ENCODE peak calls at places on chromosomes 3 and 15, in five cellular contexts. E is mammary epithelial cell, J is mucosa of descending colon, Z is vagina, G is brain microvascular endothelial cell. U is an unnamed sample.

GRCh38 chr3:107690522-107691138 is 167.9 kb downstream of the BBX start:
- DNase-seq in J (peak; percentile 52), Z (no peak), E (peak; percentile 31), G (peak; percentile 24), U (no peak)

GRCh38 chr3:136751259-136752045 is 726 bp downstream of the STAG1 start:
- DNase-seq in Z (no peak), E (peak; percentile 68), G (peak; percentile 70), J (peak; percentile 80), U (no peak)

GRCh38 chr3:131356006-131356405 is 25.6 kb upstream of the NUDT16 start:
- DNase-seq in J (no peak), E (peak; percentile 18), Z (no peak), G (no peak), U (no peak)

GRCh38 chr3:107753494-107753893 is 230.7 kb downstream of the BBX start:
- DNase-seq in Z (no peak), G (peak; percentile 51), J (peak; percentile 65), E (peak; percentile 39), U (no peak)

GRCh38 chr3:171480526-171480925 is 20.3 kb upstream of the TNIK start:
- DNase-seq in Z (no peak), J (no peak), E (no peak), G (no peak), U (no peak)

GRCh38 chr3:151560750-151561149 is 99.9 kb upstream of the IGSF10 start:
- DNase-seq in G (no peak), J (no peak), Z (no peak), E (no peak), U (no peak)

GRCh38 chr3:129622418-129622872 is 16.0 kb upstream of the PLXND1 start:
- DNase-seq in G (no peak), E (no peak), Z (no peak), J (no peak), U (no peak)

GRCh38 chr3:112776000-112776399 is 70.7 kb downstream of the CD200R1L start:
- DNase-seq in J (no peak), Z (no peak), E (peak; percentile 91), G (no peak), U (no peak)

GRCh38 chr3:48194446-48195071 is 6.3 kb upstream of the CDC25A start:
- DNase-seq in J (peak; percentile 79), G (peak; percentile 49), Z (no peak), E (peak; percentile 63), U (no peak)

GRCh38 chr3:16130066-16130465 is 44.4 kb upstream of the GALNT15 start:
- DNase-seq in E (no peak), Z (no peak), J (no peak), G (peak; percentile 85), U (no peak)

GRCh38 chr15:58918239-58918638 is 15.2 kb downstream of the SLTM start:
- DNase-seq in Z (no peak), J (no peak), E (no peak), G (no peak), U (no peak)

GRCh38 chr3:142087676-142088075 is 61.7 kb downstream of the TFDP2 start:
- DNase-seq in Z (no peak), G (peak; percentile 21), E (peak; percentile 62), J (no peak), U (no peak)

GRCh38 chr15:63243101-63243500 is 34.3 kb upstream of the APH1B start:
- DNase-seq in G (no peak), Z (no peak), E (no peak), J (peak; percentile 23), U (no peak)

GRCh38 chr3:20071182-20071581 is 30.9 kb downstream of the KAT2B start:
- DNase-seq in J (no peak), E (no peak), Z (no peak), G (no peak), U (no peak)

GRCh38 chr3:126340081-126340511 is 17.1 kb downstream of the KLF15 start:
- DNase-seq in Z (no peak), E (no peak), G (no peak), J (no peak), U (no peak)

GRCh38 chr15:82168296-82168695 is 94.2 kb downstream of the EFL1 start:
- DNase-seq in Z (no peak), J (no peak), G (no peak), E (no peak), U (no peak)

GRCh38 chr3:183378951-183379350 is 49.5 kb downstream of the MCF2L2 start:
- DNase-seq in J (no peak), E (no peak), Z (no peak), G (no peak), U (no peak)

GRCh38 chr15:87031545-87032230 is 952.0 kb downstream of the AGBL1 start:
- DNase-seq in Z (no peak), G (no peak), J (no peak), E (peak; percentile 55), U (no peak)

GRCh38 chr15:54772663-54773062 is 424.1 kb downstream of the RSL24D1 start:
- DNase-seq in Z (no peak), E (no peak), J (no peak), G (no peak), U (no peak)

GRCh38 chr3:162719684-162720341 is 1223.2 kb downstream of the OTOL1 start:
- DNase-seq in Z (no peak), E (peak; percentile 67), G (peak; percentile 87), J (no peak), U (peak; percentile 93)

GRCh38 chr15:31278056-31278445 is 48.6 kb upstream of the KLF13 start:
- DNase-seq in E (no peak), G (no peak), Z (peak; percentile 46), J (no peak), U (no peak)

GRCh38 chr3:26011276-26011675 is 221.4 kb downstream of the OXSM start:
- DNase-seq in J (no peak), E (no peak), Z (no peak), G (no peak), U (no peak)

GRCh38 chr3:46449755-46450552 is 14.8 kb downstream of the LTF start:
- DNase-seq in Z (no peak), J (peak; percentile 51), G (no peak), E (no peak), U (no peak)

GRCh38 chr3:51099794-51100542 is 285.1 kb upstream of the MANF start:
- DNase-seq in E (peak; percentile 46), J (peak; percentile 77), G (peak; percentile 54), Z (no peak), U (no peak)

GRCh38 chr3:66404903-66405700 is 95.7 kb downstream of the LRIG1 start:
- DNase-seq in E (no peak), G (no peak), Z (no peak), J (no peak), U (no peak)

GRCh38 chr3:197259096-197259495 is 39.3 kb downstream of the DLG1 start:
- DNase-seq in G (no peak), E (no peak), Z (no peak), J (no peak), U (no peak)

GRCh38 chr3:13670292-13670691 is 121.4 kb downstream of the FBLN2 start:
- DNase-seq in G (no peak), J (no peak), Z (no peak), E (no peak), U (no peak)

GRCh38 chr15:42992626-42993025 is 72.0 kb upstream of the TTBK2 start:
- DNase-seq in G (no peak), J (no peak), E (no peak), Z (no peak), U (no peak)

GRCh38 chr3:73848173-73848751 is 223.5 kb upstream of the PDZRN3 start:
- DNase-seq in J (peak; percentile 20), G (peak; percentile 16), E (peak; percentile 13), Z (no peak), U (no peak)

GRCh38 chr3:138971766-138972320 is 24.8 kb downstream of the FOXL2NB start:
- DNase-seq in J (no peak), Z (no peak), G (no peak), E (no peak), U (no peak)

GRCh38 chr3:140014831-140015495 is 80.0 kb downstream of the CLSTN2 start:
- DNase-seq in E (no peak), G (no peak), Z (no peak), J (no peak), U (no peak)

GRCh38 chr3:66396161-66396760 is 104.6 kb downstream of the LRIG1 start:
- DNase-seq in G (no peak), J (no peak), Z (no peak), E (no peak), U (no peak)

GRCh38 chr15:47820780-47821319 is 103.5 kb downstream of the SEMA6D start:
- DNase-seq in E (peak; percentile 71), J (peak; percentile 13), G (peak; percentile 89), Z (no peak), U (peak; percentile 30)

GRCh38 chr15:52255935-52256334 is 39.7 kb downstream of the MYO5C start:
- DNase-seq in Z (no peak), E (no peak), J (no peak), G (no peak), U (no peak)

GRCh38 chr15:31587583-31587982 is 260.9 kb downstream of the KLF13 start:
- DNase-seq in Z (no peak), G (no peak), J (no peak), E (no peak), U (no peak)

GRCh38 chr3:12463686-12464085 is 20.6 kb upstream of the TSEN2 start:
- DNase-seq in E (no peak), G (no peak), Z (no peak), J (no peak), U (no peak)

DNA sequence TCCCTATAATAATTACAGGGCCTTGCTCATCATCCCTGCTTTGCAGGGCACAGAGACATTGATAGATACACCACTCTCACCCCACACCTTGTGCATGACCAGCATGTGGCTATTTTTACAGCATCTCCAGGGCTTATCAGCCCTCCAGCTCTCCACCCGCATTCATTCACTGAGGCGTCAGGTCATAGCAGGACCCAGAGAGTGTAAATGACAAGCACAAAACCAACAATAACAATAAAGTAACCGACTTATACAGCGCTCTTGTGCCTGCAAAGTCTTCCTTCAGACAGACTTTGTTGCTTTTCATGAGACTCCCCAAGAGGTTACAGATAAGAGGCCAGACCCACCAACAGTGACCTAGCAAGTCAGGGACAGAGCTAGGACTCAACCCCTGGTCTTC is 80.7 kb downstream of the TLE3 start:
- DNase-seq in E (no peak), J (no peak), Z (no peak), G (no peak), U (no peak)
- H3K4me3 ChIP-seq in E (no peak overlapping the region), J (no peak overlapping the region), Z (no peak overlapping the region), G (no peak overlapping the region), U (no peak overlapping the region)

DNA sequence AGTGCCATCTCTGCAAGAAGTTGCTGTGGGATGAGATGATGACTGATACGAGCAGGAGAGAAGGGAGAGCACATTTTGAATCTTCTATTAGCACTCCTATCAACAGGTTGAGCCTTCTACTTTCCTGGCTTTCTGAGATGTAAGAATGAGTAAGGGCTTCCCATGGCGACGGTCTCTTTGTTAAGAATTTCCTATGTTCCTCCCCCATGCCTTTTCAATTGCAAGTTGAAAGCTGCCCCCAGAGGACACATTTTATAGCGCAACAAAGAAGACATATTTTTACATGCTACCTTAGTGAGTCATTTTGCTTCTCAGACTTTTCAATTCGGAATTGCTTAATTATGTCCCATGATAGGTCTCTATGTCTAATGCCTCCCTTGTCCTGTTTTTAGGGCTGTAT is 71.3 kb upstream of the LRTM1 start:
- DNase-seq in G (peak; percentile 88), E (peak; percentile 45), J (no peak), Z (no peak), U (peak; percentile 84)
- TF ChIP-seq CTCF in G (peak; percentile 66), E (peak; percentile 10), J (no peak), Z (no peak), U (peak; percentile 59)

GRCh38 chr3:28836199-28836598 is 444.7 kb upstream of the RBMS3 start:
- DNase-seq in E (peak; percentile 17), J (no peak), G (no peak), Z (no peak), U (no peak)
- H3K4me3 ChIP-seq in E (no peak overlapping the region), J (no peak overlapping the region), G (no peak overlapping the region), Z (no peak overlapping the region), U (no peak overlapping the region)

GRCh38 chr3:159763466-159764210 is 225.0 kb upstream of the IL12A start:
- DNase-seq in Z (no peak), J (peak; percentile 77), G (peak; percentile 91), E (peak; percentile 93), U (no peak)
- TF ChIP-seq CTCF in Z (no peak), J (no peak), G (peak; percentile 25), E (no peak), U (no peak)